ENCODE peak calls at places on chromosomes 13 and 19, in six cellular contexts. L is ovary, F is SK-N-SH, J is endodermal cell, N is uterus, E is adipocyte. W is an unnamed sample.
A peak's percentile ranks its signal among the peaks of the same experiment; 100 is the strongest.

GRCh38 chr13:20465218-20465879 is 60.3 kb downstream of the CRYL1 start:
- DNase-seq in E (peak; percentile 29), F (no peak), N (peak; percentile 26), J (no peak), L (no peak), W (no peak)

GRCh38 chr19:52533901-52534300 is 6.4 kb downstream of the ZNF808 start:
- DNase-seq in L (no peak), N (no peak), E (no peak), J (no peak), F (no peak), W (peak; percentile 74)

GRCh38 chr13:21534760-21535159 is 69.2 kb downstream of the MICU2 start:
- DNase-seq in J (no peak), E (no peak), F (no peak), N (no peak), L (no peak), W (no peak)

GRCh38 chr13:49026851-49027250 is 51.1 kb downstream of the FNDC3A start:
- DNase-seq in E (peak; percentile 69), F (no peak), J (no peak), L (no peak), N (no peak), W (no peak)

GRCh38 chr13:44622259-44622658 is 46.1 kb upstream of the TSC22D1 start:
- DNase-seq in L (no peak), J (no peak), N (no peak), E (peak; percentile 39), F (no peak), W (no peak)

GRCh38 chr13:41588899-41589298 is 131.5 kb downstream of the RGCC start:
- DNase-seq in F (no peak), L (no peak), N (no peak), E (peak; percentile 78), J (no peak), W (no peak)

GRCh38 chr13:60435762-60436374 is 38.8 kb downstream of the TDRD3 start:
- DNase-seq in E (no peak), J (no peak), L (no peak), N (no peak), F (no peak), W (no peak)

GRCh38 chr13:75803175-75803611 is 167.1 kb downstream of the LMO7 start:
- DNase-seq in N (no peak), L (no peak), F (no peak), J (peak; percentile 83), E (no peak), W (no peak)

GRCh38 chr13:103935117-103935516 is 868.9 kb upstream of the SLC10A2 start:
- DNase-seq in E (no peak), N (no peak), L (no peak), J (no peak), F (no peak), W (no peak)

GRCh38 chr19:33158365-33158764 is 26.5 kb downstream of the WDR88 start:
- DNase-seq in J (peak; percentile 6), L (no peak), E (no peak), N (no peak), F (no peak), W (no peak)

DNA sequence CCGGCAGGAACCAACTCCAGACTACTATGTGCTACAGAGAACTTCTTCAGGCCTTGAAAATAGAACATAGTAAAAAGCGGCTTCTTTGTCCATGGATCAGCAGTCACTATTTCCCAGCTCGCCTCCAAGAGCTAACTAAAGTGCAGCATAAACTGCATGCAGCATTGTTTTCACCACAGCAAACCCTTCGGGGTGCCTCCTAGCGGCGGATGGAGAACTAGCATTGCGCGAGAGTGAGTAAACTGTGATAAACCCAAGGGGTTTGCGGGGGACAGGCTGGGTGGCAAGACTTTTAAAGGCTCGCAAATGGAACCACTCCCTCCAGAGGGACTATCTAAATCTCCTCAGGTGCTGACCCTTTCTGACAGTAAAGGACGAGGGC is 21.6 kb upstream of the SGCG start:
- DNase-seq in E (peak; percentile 16), N (no peak), L (no peak), F (peak; percentile 54), J (peak; percentile 91), W (peak; percentile 65)
- H3K9me3 ChIP-seq in E (no peaks in the 10 kb centered on the region), N (no peaks in the 10 kb centered on the region), L (no peaks in the 10 kb centered on the region), F (no peaks in the 10 kb centered on the region), J (no peaks in the 10 kb centered on the region), W (no peaks in the 10 kb centered on the region)

GRCh38 chr13:81781471-81781870 is 1440.5 kb upstream of the SPRY2 start:
- DNase-seq in E (no peak), L (no peak), F (no peak), J (no peak), N (no peak), W (no peak)
- H3K9me3 ChIP-seq in E (no peaks in the 10 kb centered on the region), L (no peaks in the 10 kb centered on the region), F (no peaks in the 10 kb centered on the region), J (peaks cover 11% of the 10 kb centered on the region), N (no peaks in the 10 kb centered on the region), W (no peaks in the 10 kb centered on the region)

GRCh38 chr19:12272980-12273901 is 21.4 kb downstream of the ZNF44 start:
- DNase-seq in E (no peak), F (no peak), L (no peak), N (no peak), J (no peak), W (no peak)
- H3K9me3 ChIP-seq in E (peaks cover 98% of the 10 kb centered on the region), F (peaks cover 37% of the 10 kb centered on the region), L (peaks cover 34% of the 10 kb centered on the region), N (no peaks in the 10 kb centered on the region), J (peaks cover 92% of the 10 kb centered on the region), W (peaks cover 96% of the 10 kb centered on the region)

GRCh38 chr19:27851002-27851481 is 1361.9 kb downstream of the UQCRFS1 start:
- DNase-seq in N (no peak), F (no peak), L (no peak), E (no peak), J (no peak), W (no peak)
- H3K9me3 ChIP-seq in N (no peaks in the 10 kb centered on the region), F (no peaks in the 10 kb centered on the region), L (peaks cover 18% of the 10 kb centered on the region), E (peaks cover 13% of the 10 kb centered on the region), J (peaks cover 12% of the 10 kb centered on the region), W (no peaks in the 10 kb centered on the region)

DNA sequence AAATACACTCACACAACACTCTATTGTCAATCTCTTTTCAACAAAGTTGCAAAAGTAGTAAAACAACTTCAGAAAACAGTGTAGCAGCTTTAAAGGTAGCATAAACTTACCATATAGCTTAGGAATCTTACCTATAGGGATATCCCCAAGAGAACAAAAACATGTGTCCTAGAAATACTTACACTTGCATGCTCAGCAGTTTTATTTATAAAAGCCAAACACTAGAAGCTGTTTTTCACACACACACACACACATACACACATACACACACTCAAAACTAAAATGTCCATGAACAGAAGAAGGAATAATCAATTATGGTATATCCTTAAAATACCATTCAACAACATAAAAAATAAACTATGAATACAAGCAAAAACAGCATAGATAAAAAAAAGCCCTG is 11.7 kb downstream of the ZNF773 start:
- DNase-seq in J (no peak), L (no peak), E (no peak), F (no peak), N (no peak), W (no peak)
- H3K9me3 ChIP-seq in J (peaks cover 61% of the 10 kb centered on the region), L (peaks cover 33% of the 10 kb centered on the region), E (peaks cover 42% of the 10 kb centered on the region), F (peaks cover 27% of the 10 kb centered on the region), N (no peaks in the 10 kb centered on the region), W (peaks cover 34% of the 10 kb centered on the region)

GRCh38 chr19:23101241-23101640 is 15.6 kb upstream of the ZNF730 start:
- DNase-seq in L (no peak), E (no peak), F (no peak), N (no peak), J (no peak), W (no peak)

GRCh38 chr19:23098988-23099387 is 17.8 kb upstream of the ZNF730 start:
- DNase-seq in N (no peak), J (no peak), F (no peak), E (no peak), L (no peak), W (no peak)

GRCh38 chr19:23095406-23095805 is 21.4 kb upstream of the ZNF730 start:
- DNase-seq in E (no peak), L (no peak), J (no peak), F (no peak), N (no peak), W (no peak)

GRCh38 chr19:23098286-23098685 is 18.5 kb upstream of the ZNF730 start:
- DNase-seq in J (no peak), E (no peak), L (no peak), N (no peak), F (no peak), W (no peak)

DNA sequence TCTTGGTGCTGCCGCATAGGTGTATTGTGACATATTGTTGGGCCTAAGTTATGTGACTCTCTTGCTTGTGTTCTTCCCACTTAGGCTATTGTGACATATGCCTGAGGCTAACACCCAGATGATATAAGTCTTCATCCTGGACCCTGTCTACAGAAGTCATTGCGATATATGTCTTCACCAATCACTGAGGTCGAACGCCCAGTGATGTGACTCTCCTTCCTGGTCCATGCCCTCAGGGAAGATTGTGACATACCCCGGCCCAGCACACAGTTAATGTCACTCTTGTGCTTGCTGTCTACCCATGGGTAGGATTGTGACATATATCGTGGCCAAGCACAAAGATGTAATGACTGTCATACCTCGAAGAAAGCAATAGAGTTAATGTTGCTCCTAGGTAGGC is 16.9 kb upstream of the ZNF730 start:
- DNase-seq in J (no peak), E (no peak), N (no peak), L (no peak), F (no peak), W (no peak)
- H3K9me3 ChIP-seq in J (no peaks in the 10 kb centered on the region), E (peaks cover 4% of the 10 kb centered on the region), N (no peaks in the 10 kb centered on the region), L (peaks cover 6% of the 10 kb centered on the region), F (no peaks in the 10 kb centered on the region), W (no peaks in the 10 kb centered on the region)

DNA sequence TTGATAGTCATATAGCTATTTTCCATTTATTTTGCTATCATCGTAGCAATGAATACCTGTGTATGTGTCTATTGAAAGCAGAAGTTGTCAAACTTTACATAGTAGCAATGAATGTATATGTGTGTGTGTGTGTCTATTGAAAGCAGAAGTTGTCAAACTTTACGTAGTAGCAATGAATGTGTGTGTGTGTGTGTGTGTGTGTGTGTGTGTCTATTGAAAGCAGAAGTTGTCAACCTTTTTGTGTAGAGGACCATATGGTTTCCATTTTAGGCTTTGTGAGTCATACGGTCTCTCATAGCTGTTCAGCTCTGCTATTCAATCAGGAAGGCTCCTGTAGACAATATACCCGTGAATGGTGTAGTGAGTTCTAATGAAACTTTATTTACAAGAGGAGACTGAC is 20.8 kb downstream of the NLRP4 start:
- DNase-seq in N (no peak), J (no peak), F (no peak), E (no peak), L (no peak), W (no peak)
- H3K9me3 ChIP-seq in N (no peaks in the 10 kb centered on the region), J (peaks cover 85% of the 10 kb centered on the region), F (no peaks in the 10 kb centered on the region), E (peaks cover 14% of the 10 kb centered on the region), L (no peaks in the 10 kb centered on the region), W (no peaks in the 10 kb centered on the region)